ENCODE peak calls at places on chromosomes 13 and 19, in four cellular contexts. Y is H1, W is GM12878, G is K562. D is an unnamed sample.
A peak's percentile ranks its signal among the peaks of the same experiment; 100 is the strongest.

GRCh38 chr19:708154-709141 is at the start of gene PALM:
- DNase-seq in Y (no peak), W (no peak), G (peak; percentile 64), D (peak; percentile 39)

GRCh38 chr13:98144501-98145350 is 1.8 kb downstream of the FARP1 start:
- DNase-seq in Y (no peak), W (no peak), G (no peak), D (peak; percentile 86)

GRCh38 chr13:39575641-39576238 is 27.3 kb downstream of the LHFPL6 start:
- DNase-seq in Y (no peak), W (peak; percentile 15), G (no peak), D (no peak)

GRCh38 chr13:75123428-75123827 is 358.5 kb downstream of the TBC1D4 start:
- DNase-seq in Y (no peak), W (no peak), G (no peak), D (no peak)

GRCh38 chr13:74869846-74870245 is 612.1 kb downstream of the TBC1D4 start:
- DNase-seq in Y (no peak), W (no peak), G (peak; percentile 11), D (no peak)

GRCh38 chr13:100694722-100695644 is 20.4 kb upstream of the TMTC4 start:
- DNase-seq in Y (peak; percentile 53), W (no peak), G (peak; percentile 72), D (peak; percentile 55)

GRCh38 chr13:95564948-95565347 is 12.4 kb downstream of the CLDN10 start:
- DNase-seq in Y (no peak), W (no peak), G (no peak), D (no peak)

GRCh38 chr19:35793381-35794165 is 18.2 kb downstream of the ARHGAP33 start:
- DNase-seq in Y (no peak), W (no peak), G (peak; percentile 19), D (no peak)

GRCh38 chr13:48946163-48946562 is 29.5 kb upstream of the FNDC3A start:
- DNase-seq in Y (no peak), W (no peak), G (no peak), D (no peak)

GRCh38 chr19:19075126-19075525 is 11.3 kb downstream of the SLC25A42 start:
- DNase-seq in Y (no peak), W (no peak), G (no peak), D (no peak)

GRCh38 chr13:98206946-98207345 is 29.9 kb upstream of the RNF113B start:
- DNase-seq in Y (no peak), W (no peak), G (no peak), D (no peak)

GRCh38 chr13:108508263-108508662 is 121.1 kb upstream of the MYO16 start:
- DNase-seq in Y (no peak), W (no peak), G (peak; percentile 27), D (peak; percentile 2)

GRCh38 chr19:35118268-35119026 is 2.8 kb downstream of the FXYD3 start:
- DNase-seq in Y (no peak), W (no peak), G (no peak), D (no peak)

GRCh38 chr13:92355213-92355612 is 871.4 kb upstream of the GPC6 start:
- DNase-seq in Y (no peak), W (no peak), G (peak; percentile 64), D (peak; percentile 10)

GRCh38 chr19:7251502-7251901 is 42.7 kb downstream of the INSR start:
- DNase-seq in Y (no peak), W (no peak), G (no peak), D (no peak)

GRCh38 chr13:60679928-60680693 is 283.1 kb downstream of the TDRD3 start:
- DNase-seq in Y (no peak), W (no peak), G (no peak), D (no peak)

GRCh38 chr13:31234729-31235128 is 35.0 kb downstream of the B3GLCT start:
- DNase-seq in Y (no peak), W (no peak), G (no peak), D (peak; percentile 4)

GRCh38 chr19:2495130-2495641 is 19.3 kb downstream of the GADD45B start:
- DNase-seq in Y (no peak), W (no peak), G (no peak), D (no peak)

GRCh38 chr19:1410136-1410786 is 2.9 kb downstream of the DAZAP1 start:
- DNase-seq in Y (no peak), W (no peak), G (peak; percentile 60), D (no peak)

GRCh38 chr13:53507741-53508140 is 479.1 kb downstream of the OLFM4 start:
- DNase-seq in Y (no peak), W (no peak), G (no peak), D (no peak)

GRCh38 chr19:2270572-2271515 is 11.1 kb downstream of the PEAK3 start:
- DNase-seq in Y (no peak), W (no peak), G (peak; percentile 84), D (peak; percentile 44)

DNA sequence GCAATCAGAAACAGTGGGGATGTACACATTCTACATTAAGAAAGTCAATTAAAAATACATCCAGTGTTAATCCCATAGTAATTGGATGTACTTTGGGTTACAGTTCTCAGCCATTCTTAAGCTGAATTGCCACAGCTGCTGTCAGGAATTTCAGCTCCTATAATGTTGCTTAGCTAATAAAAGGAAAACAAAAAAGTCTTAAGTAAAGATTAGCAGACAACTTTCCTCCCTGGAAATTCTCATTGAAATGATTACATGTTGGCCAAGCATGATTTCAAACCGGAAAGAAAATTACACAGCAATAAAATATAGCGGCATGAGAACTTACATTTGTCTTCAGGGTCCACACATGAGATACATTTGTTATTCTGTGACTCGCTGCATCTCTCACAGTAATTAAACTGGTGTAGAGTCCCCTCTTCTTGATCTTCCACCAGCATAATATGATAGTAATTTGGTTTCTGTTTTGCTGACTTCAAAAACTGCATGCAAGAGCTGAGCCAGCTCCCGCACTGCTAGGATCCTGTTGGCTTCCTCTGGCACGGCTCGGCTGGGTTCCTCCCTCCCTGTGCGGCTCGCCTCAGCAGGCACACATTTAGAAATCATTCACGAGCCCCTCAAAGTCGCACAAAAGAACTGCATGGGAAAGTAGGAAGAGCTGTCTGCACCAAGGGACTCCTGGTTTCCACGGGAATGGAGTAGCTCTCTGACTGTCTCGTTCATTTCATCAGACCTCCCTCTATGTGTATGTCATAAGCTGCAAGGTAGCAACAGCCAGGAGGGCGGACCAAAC is at the start of gene HTR2A:
- DNase-seq in Y (no peak), W (no peak), G (no peak), D (no peak)
- TF ChIP-seq BRCA1 in Y (no peak), W (no peak), G (no peak), D (no peak)

GRCh38 chr13:85508683-85509329 is 290.4 kb downstream of the SLITRK6 start:
- DNase-seq in Y (no peak), W (no peak), G (no peak), D (no peak)
- TF ChIP-seq BRCA1 in Y (no peak), W (no peak), G (no peak), D (no peak)

GRCh38 chr19:54674021-54674617 is 11.3 kb downstream of the LILRB4 start:
- DNase-seq in Y (no peak), W (no peak), G (peak; percentile 75), D (peak; percentile 22)
- TF ChIP-seq BRCA1 in Y (no peak), W (no peak), G (no peak), D (no peak)

DNA sequence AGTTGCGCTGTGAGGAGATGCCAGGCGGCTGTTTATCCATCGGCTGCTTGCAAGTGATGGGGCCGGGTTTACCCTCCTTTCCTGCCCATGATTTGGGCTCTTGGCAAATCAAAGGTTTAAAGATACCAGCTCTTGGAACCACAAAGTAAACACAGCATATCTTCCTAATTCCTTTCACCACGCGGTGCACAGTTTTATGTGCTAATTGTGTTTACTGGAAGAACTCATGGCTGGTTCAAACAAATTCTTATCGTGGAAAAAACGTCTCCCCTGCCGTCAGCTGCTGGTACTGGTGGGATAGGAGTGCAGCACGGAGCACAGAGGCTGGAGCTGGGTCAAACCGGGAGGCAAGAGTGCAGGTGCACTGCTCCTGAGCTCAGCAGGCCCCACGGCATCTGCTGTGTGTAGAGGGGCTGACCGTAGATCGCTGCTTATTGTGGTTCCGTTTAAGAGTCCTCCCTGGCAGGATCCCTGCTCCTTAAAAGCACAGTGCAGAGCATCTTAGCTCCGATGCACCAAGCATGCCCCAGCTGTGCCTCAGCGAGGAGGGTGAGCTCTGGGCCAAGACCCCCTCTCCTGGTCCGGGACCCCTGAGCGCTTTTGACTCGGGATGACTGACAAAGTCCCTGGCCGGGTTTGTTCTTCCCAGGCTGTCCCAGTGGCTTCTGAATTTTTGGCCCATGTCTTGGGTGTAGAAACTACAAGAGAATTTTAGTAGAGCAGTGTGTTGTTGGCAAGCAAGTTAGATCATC is 51.3 kb upstream of the GAS6 start:
- DNase-seq in Y (no peak), W (no peak), G (no peak), D (no peak)
- TF ChIP-seq BRCA1 in Y (no peak), W (no peak), G (no peak), D (no peak)

DNA sequence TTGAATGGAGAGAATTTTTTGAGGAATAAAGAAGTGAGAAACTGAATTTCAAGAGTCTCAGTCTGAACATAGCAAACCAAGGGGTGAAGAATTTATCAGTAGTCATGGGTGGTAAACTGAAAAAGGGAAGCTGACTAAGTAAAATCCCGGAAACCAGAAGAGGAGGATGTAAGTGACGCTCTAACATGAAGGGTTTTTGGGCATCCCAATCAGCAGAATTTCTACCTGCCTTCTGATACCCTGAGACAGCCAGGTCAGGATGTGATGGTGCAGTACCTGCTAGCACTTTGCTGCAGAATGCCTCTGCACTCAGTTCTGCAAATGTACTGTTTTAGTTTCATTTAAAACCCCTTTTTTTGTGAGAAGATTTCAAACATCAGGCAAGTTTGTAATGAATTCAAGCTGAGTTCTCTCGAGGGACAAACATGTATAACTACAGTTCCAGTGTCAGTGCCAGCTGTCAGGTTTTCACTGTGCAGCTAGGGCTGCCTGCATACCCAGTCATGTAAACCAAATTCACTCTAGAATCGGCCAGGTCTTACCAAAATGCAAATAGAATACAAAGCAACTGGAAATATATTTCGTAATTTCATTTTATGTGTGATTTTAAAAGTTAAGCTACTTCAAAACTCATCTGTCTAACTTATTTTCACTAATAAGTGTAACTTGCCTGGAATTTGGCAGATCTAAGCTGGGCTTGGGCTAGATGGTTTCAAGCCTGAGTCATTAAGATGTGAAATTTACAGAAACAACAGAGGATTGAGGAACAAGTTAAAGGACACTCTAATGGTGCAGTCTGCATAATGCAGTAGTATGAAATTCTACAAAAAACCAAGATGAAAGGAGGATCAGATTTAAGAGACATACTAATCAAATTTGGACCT is 13.8 kb downstream of the METTL21C start:
- DNase-seq in Y (no peak), W (no peak), G (no peak), D (no peak)
- TF ChIP-seq BRCA1 in Y (no peak), W (no peak), G (no peak), D (no peak)

GRCh38 chr19:31568724-31569123 is 219.5 kb upstream of the TSHZ3 start:
- DNase-seq in Y (no peak), W (no peak), G (no peak), D (no peak)
- TF ChIP-seq BRCA1 in Y (no peak), W (no peak), G (no peak), D (no peak)

GRCh38 chr13:113969311-113969972 is 4.4 kb downstream of the C13orf46 start:
- DNase-seq in Y (no peak), W (no peak), G (no peak), D (no peak)
- TF ChIP-seq BRCA1 in Y (no peak), W (no peak), G (no peak), D (no peak)